ENCODE peak calls at places on chromosomes 6 and 20, in nine cellular contexts. C is tibial artery, K is T-cell, A is IMR-90, W is EL, T is A549, H is anterior cingulate cortex, N is HS-5, X is GDM1. O is an unnamed sample.

GRCh38 chr20:51510169-51510568 is 32.4 kb downstream of the NFATC2 start:
- DNase-seq in C (no peak), K (no peak), A (no peak), W (no peak), T (no peak), H (no peak), N (no peak), X (no peak), O (no peak)

GRCh38 chr6:33075568-33076405 is at the start of gene HLA-DPB1:
- DNase-seq in C (no peak), K (no peak), A (peak), W (peak), T (peak), H (no peak), N (no peak), X (peak), O (no peak)

GRCh38 chr20:41169791-41170351 is 32.5 kb downstream of the PLCG1 start:
- DNase-seq in C (peak), K (no peak), A (peak), W (peak), T (no peak), H (no peak), N (no peak), X (no peak), O (no peak)

GRCh38 chr6:3195695-3196497 is 31.6 kb downstream of the TUBB2B start:
- DNase-seq in C (no peak), K (no peak), A (no peak), W (no peak), T (peak), H (peak), N (no peak), X (no peak), O (no peak)

GRCh38 chr6:119587537-119587936 is 238.0 kb upstream of the MAN1A1 start:
- DNase-seq in C (no peak), K (no peak), A (peak), W (peak), T (no peak), H (no peak), N (no peak), X (no peak), O (no peak)

GRCh38 chr6:158061709-158062461 is 80.2 kb downstream of the SYNJ2 start:
- DNase-seq in C (no peak), K (no peak), A (no peak), W (no peak), T (no peak), H (no peak), N (no peak), X (no peak), O (no peak)

GRCh38 chr6:44495036-44495901 is 107.8 kb downstream of the CDC5L start:
- DNase-seq in C (no peak), K (no peak), A (no peak), W (no peak), T (no peak), H (no peak), N (no peak), X (no peak), O (no peak)

GRCh38 chr20:5039255-5039657 is 37.9 kb upstream of the SLC23A2 start:
- DNase-seq in C (no peak), K (peak), A (no peak), W (no peak), T (no peak), H (no peak), N (no peak), X (no peak), O (no peak)

GRCh38 chr6:53496797-53497196 is 48.1 kb downstream of the GCLC start:
- DNase-seq in C (no peak), K (no peak), A (peak), W (peak), T (peak), H (no peak), N (peak), X (no peak), O (peak)

GRCh38 chr20:50271674-50272412 is 81.2 kb downstream of the CEBPB start:
- DNase-seq in C (peak), K (no peak), A (no peak), W (no peak), T (no peak), H (no peak), N (no peak), X (peak), O (no peak)

GRCh38 chr6:85864453-85865401 is 222.0 kb upstream of the SYNCRIP start:
- DNase-seq in C (no peak), K (no peak), A (peak), W (peak), T (no peak), H (no peak), N (no peak), X (no peak), O (no peak)

GRCh38 chr20:32980131-32980941 is 23.9 kb downstream of the SUN5 start:
- DNase-seq in C (peak), K (no peak), A (no peak), W (no peak), T (no peak), H (peak), N (no peak), X (no peak), O (no peak)

GRCh38 chr6:136035378-136036070 is 184.0 kb downstream of the PDE7B start:
- DNase-seq in C (no peak), K (no peak), A (peak), W (peak), T (no peak), H (no peak), N (no peak), X (no peak), O (no peak)

GRCh38 chr6:90136176-90136575 is 160.5 kb downstream of the BACH2 start:
- DNase-seq in C (no peak), K (no peak), A (peak), W (no peak), T (no peak), H (no peak), N (no peak), X (no peak), O (no peak)

O was measured in Panc1.